ENCODE peak calls at places on chromosomes 12 and 14, in ten cellular contexts. S is K562, B is stomach, O is IMR-90, P is adrenal gland, N is gastrocnemius medialis, E is ovary, R is sigmoid colon, D is tibial nerve, A is Peyer's patch. Z is an unnamed sample. For H3K27me3, the result is how much of the 10 kb centered on the place peaks cover.

GRCh38 chr12:92927055-92927435 is 2.0 kb downstream of the EEA1 start:
- DNase-seq in E (no peak), S (no peak), O (peak), P (no peak), A (no peak), D (peak), N (no peak), B (no peak), R (no peak), Z (peak)

GRCh38 chr12:6267007-6267721 is 43.3 kb upstream of the PLEKHG6 start:
- DNase-seq in A (no peak), D (no peak), O (peak), P (no peak), R (peak), E (no peak), N (no peak), S (no peak), B (no peak), Z (no peak)

GRCh38 chr12:57759360-57759980 is 4.6 kb downstream of the MARCHF9 start:
- DNase-seq in S (peak), P (no peak), D (no peak), A (no peak), O (no peak), E (no peak), N (no peak), B (no peak), R (no peak), Z (no peak)

GRCh38 chr12:85036241-85036707 is at the start of the genes LRRIQ1 and TSPAN19:
- DNase-seq in N (peak), R (peak), O (peak), P (peak), S (no peak), A (no peak), E (peak), D (peak), B (peak), Z (peak)

GRCh38 chr14:64465208-64465821 is at the start of gene AKAP5:
- DNase-seq in E (peak), O (peak), A (peak), N (peak), P (peak), D (peak), R (no peak), B (peak), S (peak), Z (peak)

GRCh38 chr12:104910196-104910840 is 47.8 kb downstream of the SLC41A2 start:
- DNase-seq in B (no peak), O (peak), R (no peak), P (no peak), S (no peak), E (no peak), A (no peak), N (no peak), D (peak), Z (no peak)

GRCh38 chr12:92242917-92243316 is 97.3 kb upstream of the BTG1 start:
- DNase-seq in S (no peak), B (no peak), N (peak), R (peak), O (peak), P (no peak), E (no peak), D (no peak), A (no peak), Z (no peak)

GRCh38 chr12:52285851-52286530 is 5.3 kb downstream of the KRT81 start:
- DNase-seq in A (no peak), D (no peak), N (no peak), B (peak), P (no peak), R (no peak), S (no peak), E (no peak), O (no peak), Z (no peak)

GRCh38 chr12:20404576-20405346 is 36.4 kb downstream of the PDE3A start:
- DNase-seq in D (peak), O (peak), S (no peak), P (no peak), B (peak), A (peak), E (no peak), R (peak), N (no peak), Z (no peak)

GRCh38 chr14:96888593-96888992 is 91.4 kb downstream of the VRK1 start:
- DNase-seq in S (peak), E (no peak), D (no peak), O (no peak), A (no peak), R (no peak), P (no peak), B (no peak), N (no peak), Z (no peak)

GRCh38 chr12:639566-639965 is 23.7 kb downstream of the NINJ2 start:
- DNase-seq in O (no peak), P (no peak), D (no peak), A (no peak), R (no peak), B (no peak), E (no peak), S (no peak), N (peak), Z (no peak)

GRCh38 chr12:92226036-92226661 is 80.5 kb upstream of the BTG1 start:
- DNase-seq in S (no peak), A (no peak), N (no peak), P (no peak), D (no peak), R (no peak), E (no peak), B (no peak), O (peak), Z (no peak)

GRCh38 chr14:66444271-66444987 is 41.7 kb upstream of the CCDC196 start:
- DNase-seq in O (peak), D (no peak), E (no peak), B (no peak), S (no peak), N (peak), A (no peak), R (no peak), P (no peak), Z (no peak)

GRCh38 chr12:117140397-117141096 is 41.3 kb upstream of the TESC start:
- DNase-seq in D (no peak), B (peak), N (no peak), S (no peak), P (no peak), R (no peak), E (no peak), O (no peak), A (no peak), Z (no peak)

GRCh38 chr12:101570022-101570421 is 24.7 kb upstream of the MYBPC1 start:
- DNase-seq in O (peak), D (no peak), S (peak), R (no peak), E (no peak), N (no peak), A (no peak), P (no peak), B (no peak), Z (no peak)

GRCh38 chr12:5497329-5498058 is 65.6 kb downstream of the NTF3 start:
- DNase-seq in S (no peak), B (no peak), E (no peak), R (no peak), D (no peak), O (peak), A (no peak), N (no peak), P (no peak), Z (no peak)

GRCh38 chr14:34426313-34427295 is 35.4 kb downstream of the SPTSSA start:
- DNase-seq in N (no peak), D (no peak), O (no peak), R (no peak), E (no peak), P (no peak), A (no peak), B (peak), S (no peak), Z (no peak)

GRCh38 chr12:115398311-115398781 is 714.4 kb upstream of the TBX3 start:
- DNase-seq in R (no peak), B (no peak), D (no peak), E (no peak), N (no peak), P (peak), O (no peak), S (no peak), A (no peak), Z (no peak)

GRCh38 chr14:95739356-95739755 is 25.4 kb upstream of the TCL1A start:
- DNase-seq in R (no peak), D (no peak), N (no peak), O (no peak), P (no peak), S (no peak), B (no peak), A (no peak), E (no peak), Z (no peak)

GRCh38 chr14:81423504-81423903 is 23.4 kb upstream of the STON2 start:
- DNase-seq in S (peak), O (no peak), R (no peak), P (peak), A (no peak), N (peak), B (no peak), D (no peak), E (peak), Z (peak)

GRCh38 chr14:80546056-80546854 is 335.0 kb upstream of the DIO2 start:
- DNase-seq in A (no peak), S (no peak), B (no peak), N (no peak), O (no peak), R (no peak), E (no peak), P (no peak), D (no peak), Z (no peak)

GRCh38 chr12:7134371-7135166 is 4.4 kb downstream of the CLSTN3 start:
- DNase-seq in S (no peak), R (no peak), P (no peak), D (no peak), E (no peak), B (no peak), A (no peak), O (no peak), N (no peak), Z (peak)

DNA sequence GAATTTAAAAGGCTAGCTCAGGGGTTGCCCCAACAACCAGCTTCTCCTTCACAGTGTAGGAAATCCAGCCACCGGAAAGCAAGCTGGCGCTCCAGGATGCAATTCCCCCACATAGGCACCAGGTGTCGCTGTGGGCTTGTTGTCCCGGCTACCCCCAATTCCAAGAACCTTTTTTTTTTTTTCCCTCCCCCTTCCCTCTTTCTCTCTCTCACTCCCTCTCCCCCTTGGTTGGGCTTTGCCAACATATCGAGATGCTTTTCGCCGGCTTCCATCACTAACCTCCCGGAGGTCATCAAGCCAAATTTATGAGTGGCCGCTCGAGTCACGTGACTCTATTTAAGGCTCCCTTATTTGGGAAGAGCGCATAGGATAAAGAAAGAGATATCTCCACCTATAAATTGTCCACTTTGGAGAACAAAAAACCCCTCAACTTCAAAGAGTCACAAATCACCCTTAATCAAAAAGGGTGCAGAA is at the start of gene HOXC5:
- DNase-seq in S (peak), A (peak), P (peak), N (no peak), O (peak), D (peak), B (peak), R (peak), E (peak), Z (peak)
- H3K27me3 ChIP-seq in S (under half), A (under half), P (under half), N (under half), O (half or more), D (under half), B (half or more), R (half or more), E (under half), Z (half or more)

DNA sequence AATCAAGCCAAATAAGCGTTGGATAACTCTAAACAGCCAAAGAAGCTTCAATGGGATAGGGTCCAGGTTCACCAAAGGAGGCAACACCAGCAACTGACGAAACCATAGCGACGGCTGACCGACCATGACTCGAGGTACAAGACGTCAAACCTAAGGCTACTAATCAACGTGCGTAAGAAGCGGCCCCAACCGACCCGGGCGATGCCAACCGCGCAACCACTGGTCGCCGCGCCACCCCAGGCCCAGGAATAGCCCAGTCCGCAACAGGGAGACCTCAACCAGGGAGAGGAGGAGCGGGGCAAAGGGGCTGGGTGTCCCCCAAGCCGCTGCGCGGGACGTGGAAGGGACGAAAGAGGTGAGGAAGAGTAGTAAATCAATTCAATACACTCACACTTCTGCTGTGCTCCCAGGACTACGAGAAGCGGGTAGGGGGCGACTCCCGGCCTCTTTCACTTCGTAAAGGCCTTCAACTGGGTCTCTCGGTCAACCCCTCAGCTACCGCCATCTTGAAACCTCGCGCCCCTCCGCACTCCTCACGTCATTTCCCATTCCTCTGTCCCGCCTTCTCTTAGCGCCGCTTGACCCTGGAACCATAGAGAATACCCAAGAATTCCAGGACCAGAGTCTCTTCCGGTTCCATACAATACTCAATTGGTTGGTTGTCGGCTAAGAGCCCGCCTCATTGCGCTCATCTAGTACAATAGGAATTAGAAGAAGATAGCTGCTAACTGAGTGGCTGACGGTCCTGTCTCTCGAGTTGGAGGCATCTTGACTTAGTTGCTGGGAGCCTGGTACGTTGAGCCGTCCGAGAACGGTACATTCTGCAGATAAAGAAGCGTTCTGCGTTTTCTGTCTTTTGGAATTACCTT is at the start of the genes C12orf60 and WBP11:
- DNase-seq in O (peak), R (peak), N (peak), B (peak), P (peak), S (peak), E (peak), D (peak), A (peak), Z (peak)
- TF ChIP-seq POLR2A in O (peak), R (peak), N (peak), B (no peak), P (peak), S (peak), E (peak), D (peak), A (peak), Z (peak)

DNA sequence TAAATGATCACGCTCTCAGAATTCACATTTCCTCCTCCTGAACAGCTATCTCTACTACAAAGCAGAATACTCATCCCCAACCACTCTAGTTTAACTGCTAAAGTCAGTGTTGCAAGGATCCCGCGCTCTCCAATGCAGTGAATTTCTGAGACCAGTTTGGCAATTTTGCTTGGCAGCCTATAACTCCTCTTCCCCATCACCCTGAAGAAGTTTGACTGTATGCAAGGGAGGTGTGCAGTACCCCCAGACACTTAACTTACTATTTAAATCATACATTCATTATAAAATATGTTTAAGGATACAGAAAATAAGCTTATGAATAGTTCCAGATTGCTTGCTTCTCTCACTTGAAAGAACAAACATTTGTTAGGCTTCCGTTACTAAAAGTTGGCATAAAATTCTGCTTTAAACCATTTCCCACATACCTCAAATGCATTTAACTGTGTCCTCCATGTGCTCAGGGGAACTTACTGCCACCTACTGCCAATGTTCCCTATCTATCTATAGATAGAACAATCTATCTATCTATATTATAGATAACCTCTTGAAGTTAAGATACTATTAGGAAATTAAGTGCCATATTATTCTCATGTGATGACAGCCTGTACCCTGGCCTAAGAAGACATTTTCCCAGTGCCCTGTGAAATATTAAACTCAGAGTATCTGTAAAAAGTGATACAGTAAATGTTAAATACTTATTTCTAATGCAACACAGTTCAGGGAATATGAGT is 2.4 kb downstream of the LGR5 start:
- DNase-seq in N (no peak), D (no peak), R (no peak), O (no peak), B (no peak), P (no peak), S (no peak), E (no peak), A (no peak), Z (no peak)
- H3K27me3 ChIP-seq in N (under half), D (under half), R (under half), O (under half), B (under half), P (under half), S (under half), E (under half), A (under half), Z (under half)

GRCh38 chr14:73713804-73714655 is at the start of gene PNMA1:
- DNase-seq in S (peak), A (peak), D (peak), B (peak), E (peak), P (peak), N (peak), O (peak), R (peak), Z (peak)
- TF ChIP-seq POLR2A in S (peak), A (peak), D (peak), B (no peak), E (peak), P (peak), N (peak), O (peak), R (peak), Z (peak)

DNA sequence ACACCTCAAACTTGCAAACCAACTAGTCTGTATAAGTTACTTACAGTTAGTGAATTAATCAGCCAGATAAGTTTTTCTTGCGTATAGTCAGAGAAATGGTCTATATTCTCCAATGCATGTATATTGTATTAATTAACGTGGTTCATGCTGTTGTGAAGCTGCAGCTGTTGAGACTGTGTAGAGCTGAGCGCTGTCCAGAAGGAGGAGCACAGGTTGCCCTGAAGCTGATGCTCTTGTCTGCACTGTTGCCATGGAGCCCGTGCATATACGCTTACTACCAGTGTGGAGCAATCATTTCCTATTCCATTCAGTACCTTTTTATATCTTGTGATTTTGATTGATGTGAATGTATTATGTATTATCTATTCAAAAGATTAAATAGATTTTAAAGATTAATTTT is 74.3 kb upstream of the ARID2 start:
- DNase-seq in R (no peak), D (no peak), A (no peak), S (peak), O (peak), B (no peak), P (no peak), N (no peak), E (no peak), Z (no peak)
- H3K27me3 ChIP-seq in R (under half), D (under half), A (under half), S (under half), O (under half), B (under half), P (under half), N (under half), E (under half), Z (under half)

GRCh38 chr12:54981796-54982195 is 2.8 kb downstream of the TESPA1 start:
- DNase-seq in E (no peak), A (no peak), S (no peak), P (no peak), B (no peak), D (no peak), N (no peak), R (no peak), O (no peak), Z (no peak)

GRCh38 chr12:54988402-54989054 is 4.0 kb upstream of the TESPA1 start:
- DNase-seq in E (peak), P (peak), D (peak), O (peak), N (peak), S (peak), R (peak), B (peak), A (peak), Z (peak)

GRCh38 chr12:54987611-54988231 is 3.2 kb upstream of the TESPA1 start:
- DNase-seq in B (no peak), O (no peak), R (no peak), D (no peak), S (peak), A (no peak), N (no peak), P (no peak), E (no peak), Z (no peak)

GRCh38 chr12:54983536-54984102 is 943 bp downstream of the TESPA1 start:
- DNase-seq in D (no peak), P (no peak), S (no peak), O (no peak), E (no peak), A (no peak), B (no peak), N (no peak), R (no peak), Z (no peak)

GRCh38 chr12:54984602-54985376 is at the start of gene TESPA1:
- DNase-seq in A (peak), P (peak), R (peak), E (peak), O (no peak), S (peak), N (peak), D (peak), B (peak), Z (peak)
- TF ChIP-seq POLR2A in A (peak), P (no peak), R (no peak), E (no peak), O (no peak), S (no peak), N (no peak), D (no peak), B (no peak), Z (no peak)

DNA sequence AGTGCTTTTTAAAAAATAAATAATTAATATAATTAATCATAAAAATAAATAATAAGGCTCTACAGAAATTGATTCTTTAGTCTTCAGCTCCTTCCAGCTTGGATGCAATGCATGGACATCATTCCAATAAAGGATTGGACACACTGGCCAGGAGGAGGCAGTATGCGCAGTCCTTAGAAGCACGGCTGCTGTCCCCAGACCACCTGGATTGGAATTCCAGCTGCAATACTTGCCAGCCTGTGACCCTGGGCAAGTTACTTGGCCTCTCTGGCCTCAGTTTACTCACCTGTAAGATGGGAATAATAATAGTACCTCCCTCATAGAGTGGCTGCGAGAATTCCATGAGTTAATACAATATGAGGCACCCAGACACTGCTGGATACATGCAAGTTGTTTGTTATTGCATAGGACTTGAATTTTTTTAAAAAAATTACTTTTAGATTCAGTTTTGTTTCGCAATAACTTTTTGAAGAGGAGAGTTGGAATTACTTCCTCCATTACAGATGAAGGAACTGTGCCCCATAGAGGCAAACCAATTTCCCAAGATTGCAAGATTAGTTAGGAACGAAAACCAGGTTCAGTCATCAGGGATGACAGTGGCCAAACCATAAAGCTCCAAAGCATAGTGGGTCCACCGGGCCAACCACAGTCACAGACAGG is 12.2 kb downstream of the RPH3A start:
- DNase-seq in E (no peak), R (no peak), P (no peak), A (no peak), S (no peak), B (no peak), O (no peak), D (no peak), N (no peak), Z (no peak)
- H3K27me3 ChIP-seq in E (under half), R (under half), P (under half), A (under half), S (under half), B (under half), O (under half), D (under half), N (under half), Z (under half)

Z was measured in upper lobe of left lung.